ENCODE peak calls at places on chromosomes 11 and 22, in four cellular contexts. N, X, J and C are unnamed samples.

GRCh38 chr11:14443642-14444041 is 56.0 kb downstream of the COPB1 start:
- DNase-seq in J (peak), X (peak), N (no peak), C (no peak)

GRCh38 chr11:20501971-20502370 is 97.4 kb upstream of the SLC6A5 start:
- DNase-seq in N (no peak), X (no peak), J (peak), C (no peak)

GRCh38 chr22:45164217-45165123 is 745 bp downstream of the NUP50 start:
- DNase-seq in J (peak), X (peak), N (no peak), C (no peak)

GRCh38 chr11:117744471-117745280 is 52.3 kb downstream of the DSCAML1 start:
- DNase-seq in X (no peak), J (no peak), N (no peak), C (no peak)

GRCh38 chr11:1403721-1404460 is 14.2 kb downstream of the BRSK2 start:
- DNase-seq in N (no peak), X (no peak), J (no peak), C (no peak)

GRCh38 chr22:45007247-45007945 is 2.4 kb downstream of the PHF21B start:
- DNase-seq in N (no peak), X (no peak), J (peak), C (no peak)

GRCh38 chr11:45102810-45103621 is 43.4 kb upstream of the PRDM11 start:
- DNase-seq in N (peak), X (peak), J (peak), C (peak)

GRCh38 chr11:67356867-67357561 is 3.7 kb upstream of the POLD4 start:
- DNase-seq in X (peak), J (peak), N (no peak), C (no peak)

GRCh38 chr11:44557464-44557863 is 8.0 kb upstream of the CD82 start:
- DNase-seq in X (no peak), J (no peak), N (no peak), C (no peak)

GRCh38 chr11:14237333-14237988 is 121.5 kb downstream of the RRAS2 start:
- DNase-seq in X (no peak), N (no peak), J (no peak), C (no peak)

GRCh38 chr11:65489061-65489705 is 9.7 kb upstream of the MALAT1 start:
- DNase-seq in X (no peak), J (no peak), N (no peak), C (no peak)

GRCh38 chr11:127412722-127413121 is 412.2 kb upstream of the KIRREL3 start:
- DNase-seq in J (no peak), X (no peak), N (no peak), C (no peak)

GRCh38 chr22:19526076-19526701 is 2.0 kb upstream of the CLDN5 start:
- DNase-seq in X (no peak), J (no peak), N (no peak), C (no peak)

GRCh38 chr11:120186799-120187591 is 23.8 kb upstream of the OAF start:
- DNase-seq in X (peak), N (no peak), J (peak), C (no peak)

GRCh38 chr11:118628432-118628831 is 21.0 kb downstream of the PHLDB1 start:
- DNase-seq in X (no peak), N (no peak), J (no peak), C (no peak)

GRCh38 chr11:12784987-12785386 is 110.8 kb downstream of the TEAD1 start:
- DNase-seq in J (no peak), N (no peak), X (no peak), C (no peak)

GRCh38 chr22:47215851-47216250 is 453.4 kb downstream of the TBC1D22A start:
- DNase-seq in X (no peak), N (no peak), J (no peak), C (no peak)

GRCh38 chr11:122342089-122342749 is 226.2 kb upstream of the BLID start:
- DNase-seq in N (no peak), X (no peak), J (peak), C (no peak)

GRCh38 chr11:74212533-74212932 is 41.4 kb downstream of the PPME1 start:
- DNase-seq in N (no peak), X (no peak), J (no peak), C (no peak)

GRCh38 chr11:69870772-69871171 is 51.6 kb upstream of the FGF3 start:
- DNase-seq in N (no peak), J (no peak), X (no peak), C (no peak)

GRCh38 chr11:66268953-66269906 is 791 bp downstream of the RAB1B start:
- DNase-seq in N (no peak), J (no peak), X (no peak), C (no peak)

GRCh38 chr11:115873813-115874212 is 369.6 kb upstream of the CADM1 start:
- DNase-seq in X (no peak), N (no peak), J (no peak), C (no peak)

GRCh38 chr11:113881856-113882255 is 6.5 kb upstream of the USP28 start:
- DNase-seq in N (no peak), J (peak), X (no peak), C (no peak)

GRCh38 chr22:37744589-37744988 is 47.7 kb downstream of the TRIOBP start:
- DNase-seq in N (no peak), X (no peak), J (no peak), C (no peak)
- TF ChIP-seq CTCF in N (no peak), X (no peak), J (no peak), C (no peak)

GRCh38 chr22:49182416-49182815 is 645.3 kb downstream of the BRD1 start:
- DNase-seq in X (no peak), N (no peak), J (no peak), C (no peak)
- H3K4me3 ChIP-seq in X (no peak), N (no peak), J (no peak), C (no peak)

DNA sequence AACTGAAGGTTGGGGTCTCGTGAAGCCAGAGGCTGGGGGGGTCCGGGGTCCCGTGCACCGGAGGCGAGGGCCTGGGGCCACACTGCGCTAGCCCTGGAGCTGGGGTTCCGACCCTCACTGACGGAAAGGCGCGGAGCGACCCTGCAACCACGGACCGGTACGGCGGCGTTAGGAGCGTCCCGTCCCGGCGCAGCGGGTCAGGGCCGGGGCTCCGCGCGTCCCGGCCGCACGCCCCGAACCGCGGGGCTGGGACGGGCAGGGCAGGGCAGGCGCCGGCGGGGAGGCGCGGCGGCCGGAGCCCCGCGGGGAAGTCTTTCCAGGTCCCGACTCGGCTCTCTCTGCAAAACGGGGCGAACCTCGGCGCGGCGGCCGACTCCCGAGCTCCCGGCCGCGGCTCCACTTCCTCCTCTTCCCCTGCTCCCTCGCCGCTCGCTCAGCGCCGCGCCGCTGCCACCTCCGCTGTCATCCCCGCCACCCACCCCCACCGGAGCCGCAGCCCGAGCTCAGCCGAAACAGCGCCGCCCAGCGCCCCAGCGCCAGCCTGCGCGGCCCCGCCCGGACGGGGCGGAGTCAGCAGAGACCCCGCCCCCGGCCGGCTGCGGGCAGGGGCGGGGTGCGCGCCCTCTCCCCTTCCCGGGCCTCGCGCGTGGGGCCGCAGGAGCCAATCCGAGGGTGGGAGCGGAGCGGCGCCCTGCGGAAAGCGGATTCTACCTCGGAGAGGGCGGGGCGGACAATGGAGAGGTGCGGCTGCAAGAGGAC is at the start of gene GDPD5:
- DNase-seq in J (peak), X (peak), N (no peak), C (no peak)
- TF ChIP-seq CTCF in J (peak), X (peak), N (peak), C (peak)

DNA sequence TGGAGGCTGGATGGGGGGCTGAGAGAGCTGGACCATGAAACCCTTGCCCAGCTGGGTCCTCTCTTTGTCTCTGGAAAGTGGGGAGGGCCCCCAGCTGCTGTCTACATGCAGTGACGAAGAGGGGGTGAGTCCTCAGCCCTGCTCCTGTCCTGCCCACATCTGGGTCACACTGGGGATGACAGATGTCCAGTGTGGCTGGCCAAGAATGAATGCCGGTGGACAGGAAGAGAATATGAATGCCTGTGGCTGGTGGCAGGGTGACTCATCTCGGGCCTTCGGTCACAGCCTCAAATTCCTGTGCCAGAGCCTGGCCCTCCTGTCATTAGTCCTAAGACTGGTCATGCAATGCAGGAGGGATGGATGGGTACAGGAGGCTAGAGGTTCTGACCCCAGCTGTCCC is 2.2 kb upstream of the PNPLA3 start:
- DNase-seq in X (no peak), J (peak), N (peak), C (no peak)
- H3K4me3 ChIP-seq in X (no peak), J (no peak), N (no peak), C (no peak)

GRCh38 chr11:33574366-33574765 is 126.3 kb downstream of the C11orf91 start:
- DNase-seq in X (no peak), N (no peak), J (no peak), C (no peak)
- TF ChIP-seq CTCF in X (no peak), N (no peak), J (no peak), C (no peak)

GRCh38 chr22:41700105-41700358 is 729 bp downstream of the MEI1 start:
- DNase-seq in N (no peak), J (no peak), X (no peak), C (no peak)
- H3K4me3 ChIP-seq in N (no peak), J (no peak), X (no peak), C (no peak)

GRCh38 chr11:97087419-97087818 is 697.6 kb downstream of the JRKL start:
- DNase-seq in X (no peak), J (no peak), N (no peak), C (no peak)

DNA sequence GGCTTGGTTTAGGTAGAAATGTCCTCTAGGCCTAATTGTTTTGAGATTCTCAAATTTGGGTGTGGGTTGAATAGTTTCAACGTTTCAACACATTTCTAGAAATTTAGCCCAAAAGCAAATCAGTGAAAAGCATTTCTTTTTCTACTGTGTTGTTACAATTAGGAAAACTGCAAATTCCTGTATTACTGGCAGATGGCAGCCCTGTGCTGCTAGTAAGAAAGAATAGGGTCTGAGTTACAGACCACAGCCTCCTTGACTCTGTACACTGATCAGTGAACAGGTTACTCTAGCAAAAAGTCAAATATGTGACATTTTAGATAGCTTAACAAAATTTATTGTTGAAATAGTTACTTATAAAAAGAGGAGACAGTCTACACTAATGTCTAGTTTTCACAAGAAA is 703.0 kb downstream of the JRKL start:
- DNase-seq in N (no peak), X (no peak), J (no peak), C (no peak)
- TF ChIP-seq CTCF in N (no peak), X (no peak), J (no peak), C (peak)

GRCh38 chr22:25113316-25113721 is 86.3 kb upstream of the CRYBB3 start:
- DNase-seq in X (no peak), J (peak), N (no peak), C (no peak)

GRCh38 chr22:25114369-25115362 is 85.0 kb upstream of the CRYBB3 start:
- DNase-seq in J (peak), N (no peak), X (no peak), C (no peak)

GRCh38 chr22:25110846-25111578 is 88.6 kb upstream of the CRYBB3 start:
- DNase-seq in J (peak), X (peak), N (peak), C (peak)

GRCh38 chr22:25111579-25112517 is 87.8 kb upstream of the CRYBB3 start:
- DNase-seq in J (no peak), N (no peak), X (peak), C (no peak)

GRCh38 chr22:25112538-25113253 is 87.0 kb upstream of the CRYBB3 start:
- DNase-seq in J (no peak), N (no peak), X (no peak), C (no peak)
- H3K4me3 ChIP-seq in J (peak), N (no peak), X (no peak), C (peak)